ENCODE peak calls at places on chromosomes 5 and 9, in five cellular contexts. One of them, this sample, is unnamed.

GRCh38 chr5:103808464-103809106 is 246.0 kb upstream of the NUDT12 start:
- DNase-seq in GM23338: peak
- DNase-seq in AG04450: peak
- DNase-seq in IMR-90: peak
- DNase-seq in AG09309: peak
- DNase-seq in this sample: peak

GRCh38 chr5:139743804-139744203 is 51.8 kb upstream of the PSD2 start:
- DNase-seq in GM23338: no peak
- DNase-seq in AG04450: no peak
- DNase-seq in IMR-90: no peak
- DNase-seq in AG09309: no peak
- DNase-seq in this sample: no peak

GRCh38 chr9:97900738-97901565 is 21.3 kb downstream of the TRMO start:
- DNase-seq in GM23338: peak
- DNase-seq in AG04450: peak
- DNase-seq in IMR-90: peak
- DNase-seq in AG09309: no peak
- DNase-seq in this sample: peak

GRCh38 chr5:59067976-59068651 is 485.2 kb downstream of the RAB3C start:
- DNase-seq in GM23338: no peak
- DNase-seq in AG04450: no peak
- DNase-seq in IMR-90: peak
- DNase-seq in AG09309: no peak
- DNase-seq in this sample: no peak

GRCh38 chr9:80873861-80874260 is 815.5 kb downstream of the TLE1 start:
- DNase-seq in GM23338: no peak
- DNase-seq in AG04450: peak
- DNase-seq in IMR-90: peak
- DNase-seq in AG09309: peak
- DNase-seq in this sample: no peak

GRCh38 chr5:24633705-24634325 is 11.0 kb downstream of the CDH10 start:
- DNase-seq in GM23338: peak
- DNase-seq in AG04450: no peak
- DNase-seq in IMR-90: peak
- DNase-seq in AG09309: no peak
- DNase-seq in this sample: peak

GRCh38 chr5:179553006-179553405 is 2.7 kb downstream of the RUFY1 start:
- DNase-seq in GM23338: no peak
- DNase-seq in AG04450: no peak
- DNase-seq in IMR-90: no peak
- DNase-seq in AG09309: no peak
- DNase-seq in this sample: no peak

GRCh38 chr5:116157902-116158301 is 73.1 kb downstream of the COMMD10 start:
- DNase-seq in GM23338: no peak
- DNase-seq in AG04450: no peak
- DNase-seq in IMR-90: no peak
- DNase-seq in AG09309: no peak
- DNase-seq in this sample: no peak

GRCh38 chr5:44875661-44876250 is 67.0 kb downstream of the MRPS30 start:
- DNase-seq in GM23338: peak
- DNase-seq in AG04450: peak
- DNase-seq in IMR-90: peak
- DNase-seq in AG09309: no peak
- DNase-seq in this sample: peak

GRCh38 chr9:96078866-96079505 is 203.5 kb downstream of the ERCC6L2 start:
- DNase-seq in GM23338: no peak
- DNase-seq in AG04450: no peak
- DNase-seq in IMR-90: peak
- DNase-seq in AG09309: no peak
- DNase-seq in this sample: no peak

GRCh38 chr5:152092580-152092979 is 167.9 kb upstream of the GLRA1 start:
- DNase-seq in GM23338: no peak
- DNase-seq in AG04450: no peak
- DNase-seq in IMR-90: no peak
- DNase-seq in AG09309: no peak
- DNase-seq in this sample: no peak

GRCh38 chr5:154740957-154741356 is 14.2 kb upstream of the LARP1 start:
- DNase-seq in GM23338: no peak
- DNase-seq in AG04450: no peak
- DNase-seq in IMR-90: peak
- DNase-seq in AG09309: no peak
- DNase-seq in this sample: peak

GRCh38 chr9:134373269-134373668 is 47.0 kb downstream of the RXRA start:
- DNase-seq in GM23338: no peak
- DNase-seq in AG04450: no peak
- DNase-seq in IMR-90: no peak
- DNase-seq in AG09309: no peak
- DNase-seq in this sample: no peak

GRCh38 chr9:14362175-14362574 is 48.2 kb upstream of the NFIB start:
- DNase-seq in GM23338: no peak
- DNase-seq in AG04450: no peak
- DNase-seq in IMR-90: peak
- DNase-seq in AG09309: no peak
- DNase-seq in this sample: no peak

GRCh38 chr5:94702729-94703128 is 84.3 kb downstream of the SLF1 start:
- DNase-seq in GM23338: no peak
- DNase-seq in AG04450: no peak
- DNase-seq in IMR-90: no peak
- DNase-seq in AG09309: no peak
- DNase-seq in this sample: no peak

GRCh38 chr5:345404-346195 is 24.1 kb downstream of the AHRR start:
- DNase-seq in GM23338: peak
- DNase-seq in AG04450: no peak
- DNase-seq in IMR-90: no peak
- DNase-seq in AG09309: no peak
- DNase-seq in this sample: no peak

GRCh38 chr9:93009337-93010015 is 49.0 kb upstream of the SUSD3 start:
- DNase-seq in GM23338: no peak
- DNase-seq in AG04450: no peak
- DNase-seq in IMR-90: no peak
- DNase-seq in AG09309: no peak
- DNase-seq in this sample: no peak

GRCh38 chr9:4741365-4742031 is 496 bp upstream of the AK3 start:
- DNase-seq in GM23338: peak
- DNase-seq in AG04450: no peak
- DNase-seq in IMR-90: no peak
- DNase-seq in AG09309: no peak
- DNase-seq in this sample: no peak

GRCh38 chr9:3511537-3511936 is 14.3 kb downstream of the RFX3 start:
- DNase-seq in GM23338: no peak
- DNase-seq in AG04450: no peak
- DNase-seq in IMR-90: no peak
- DNase-seq in AG09309: no peak
- DNase-seq in this sample: no peak

GRCh38 chr5:1797109-1797800 is 2.4 kb downstream of the MRPL36 start:
- DNase-seq in GM23338: no peak
- DNase-seq in AG04450: no peak
- DNase-seq in IMR-90: no peak
- DNase-seq in AG09309: no peak
- DNase-seq in this sample: no peak

GRCh38 chr5:172502969-172503368 is 48.6 kb upstream of the SH3PXD2B start:
- DNase-seq in GM23338: peak
- DNase-seq in AG04450: no peak
- DNase-seq in IMR-90: no peak
- DNase-seq in AG09309: no peak
- DNase-seq in this sample: no peak

GRCh38 chr5:73448072-73448432 is 525 bp downstream of the FOXD1 start:
- DNase-seq in GM23338: peak
- DNase-seq in AG04450: no peak
- DNase-seq in IMR-90: no peak
- DNase-seq in AG09309: no peak
- DNase-seq in this sample: no peak

GRCh38 chr9:24118170-24118569 is 292.1 kb upstream of the ELAVL2 start:
- DNase-seq in GM23338: no peak
- DNase-seq in AG04450: no peak
- DNase-seq in IMR-90: no peak
- DNase-seq in AG09309: no peak
- DNase-seq in this sample: no peak

DNA sequence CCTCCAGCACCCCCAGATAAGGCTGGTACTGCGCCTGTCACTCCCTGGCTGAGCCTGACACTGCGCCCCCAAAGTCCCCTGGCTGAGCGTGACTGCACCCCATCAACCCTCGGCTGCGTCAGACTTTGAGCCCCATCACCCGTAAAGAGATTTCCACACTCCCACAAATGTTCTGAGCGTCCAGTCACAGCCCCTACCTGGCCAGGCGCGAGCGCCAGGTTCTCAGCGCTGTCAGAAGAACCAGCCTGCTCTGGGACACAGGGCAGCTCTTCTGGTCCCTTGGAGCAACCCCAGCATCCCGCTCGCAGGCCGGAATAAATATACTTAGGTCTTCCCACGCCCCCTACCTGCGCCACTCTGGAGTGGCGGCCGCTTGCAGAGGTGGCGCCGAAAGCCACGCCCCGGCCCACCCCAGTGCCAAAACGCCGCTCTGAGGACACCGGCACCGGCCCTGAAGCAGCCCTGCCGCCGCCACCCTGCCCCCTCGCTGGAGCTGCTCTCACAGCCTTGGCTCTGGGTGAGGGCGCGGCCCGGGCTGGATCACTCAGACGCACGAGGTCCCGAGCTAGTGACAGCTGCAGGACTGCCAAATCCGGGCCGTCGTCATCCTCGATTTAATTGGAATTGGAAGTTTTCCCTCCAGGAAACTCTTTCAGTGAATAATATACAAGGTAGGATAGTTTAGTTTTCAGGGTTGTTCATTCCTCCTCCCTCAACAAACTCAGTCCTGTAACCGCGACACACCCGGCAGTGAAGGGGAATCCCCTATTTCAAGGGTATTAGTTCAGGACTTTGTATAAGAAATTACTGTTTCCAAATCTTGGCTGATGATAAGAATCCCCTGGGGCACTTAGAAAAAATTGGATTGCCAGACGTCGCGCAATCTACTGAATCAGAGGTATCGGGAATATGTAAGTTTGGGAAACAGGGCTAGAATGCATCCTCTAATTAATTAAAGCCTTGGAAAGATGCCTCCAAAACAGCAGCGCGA is 1.2 kb upstream of the CEMIP2 start:
- DNase-seq in GM23338: peak
- DNase-seq in AG04450: no peak
- DNase-seq in IMR-90: no peak
- DNase-seq in AG09309: no peak
- DNase-seq in this sample: no peak
- TF ChIP-seq CTCF in GM23338: peak
- TF ChIP-seq CTCF in AG04450: no peak
- TF ChIP-seq CTCF in IMR-90: peak
- TF ChIP-seq CTCF in AG09309: peak
- TF ChIP-seq CTCF in this sample: peak

GRCh38 chr9:34980181-34980761 is 9.3 kb upstream of the DNAJB5 start:
- DNase-seq in GM23338: no peak
- DNase-seq in AG04450: no peak
- DNase-seq in IMR-90: no peak
- DNase-seq in AG09309: no peak
- DNase-seq in this sample: no peak

GRCh38 chr9:34971146-34971811 is 13.2 kb downstream of the PHF24 start:
- DNase-seq in GM23338: no peak
- DNase-seq in AG04450: no peak
- DNase-seq in IMR-90: no peak
- DNase-seq in AG09309: no peak
- DNase-seq in this sample: no peak

GRCh38 chr9:34976992-34977391 is 12.6 kb upstream of the DNAJB5 start:
- DNase-seq in GM23338: no peak
- DNase-seq in AG04450: no peak
- DNase-seq in IMR-90: no peak
- DNase-seq in AG09309: no peak
- DNase-seq in this sample: no peak

GRCh38 chr9:34976441-34976840 is 13.1 kb upstream of the DNAJB5 start:
- DNase-seq in GM23338: no peak
- DNase-seq in AG04450: no peak
- DNase-seq in IMR-90: no peak
- DNase-seq in AG09309: no peak
- DNase-seq in this sample: no peak

DNA sequence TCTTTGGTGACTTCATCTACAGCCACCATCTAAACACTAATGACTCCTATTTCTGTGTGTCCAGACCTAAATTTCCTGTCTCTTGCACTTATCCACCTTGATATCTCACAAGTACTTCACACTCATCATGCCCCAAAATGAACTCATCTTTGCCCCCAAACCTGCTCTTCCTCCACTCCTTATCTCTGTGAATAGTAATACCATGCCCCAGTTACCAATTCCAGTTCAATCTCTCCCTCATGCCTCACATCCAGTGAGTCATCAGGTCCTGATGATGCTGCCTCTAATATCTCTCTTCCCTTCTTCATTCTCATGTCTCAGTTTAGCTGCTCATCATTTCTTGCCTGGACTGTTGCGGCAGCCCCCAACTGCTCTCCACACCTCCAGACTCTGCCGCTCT is 14.9 kb upstream of the DNAJB5 start:
- DNase-seq in GM23338: no peak
- DNase-seq in AG04450: no peak
- DNase-seq in IMR-90: no peak
- DNase-seq in AG09309: no peak
- DNase-seq in this sample: no peak
- H3K4me3 ChIP-seq in GM23338: no peak
- H3K4me3 ChIP-seq in AG04450: no peak
- H3K4me3 ChIP-seq in IMR-90: no peak
- H3K4me3 ChIP-seq in AG09309: no peak
- H3K4me3 ChIP-seq in this sample: no peak

GRCh38 chr9:109203761-109204360 is 36.8 kb upstream of the FRRS1L start:
- DNase-seq in GM23338: no peak
- DNase-seq in AG04450: no peak
- DNase-seq in IMR-90: no peak
- DNase-seq in AG09309: no peak
- DNase-seq in this sample: peak

GRCh38 chr9:109194157-109194556 is 27.1 kb upstream of the FRRS1L start:
- DNase-seq in GM23338: no peak
- DNase-seq in AG04450: peak
- DNase-seq in IMR-90: peak
- DNase-seq in AG09309: no peak
- DNase-seq in this sample: no peak

GRCh38 chr9:109199676-109200075 is 32.6 kb upstream of the FRRS1L start:
- DNase-seq in GM23338: no peak
- DNase-seq in AG04450: no peak
- DNase-seq in IMR-90: no peak
- DNase-seq in AG09309: no peak
- DNase-seq in this sample: no peak

GRCh38 chr9:109198736-109199384 is 31.8 kb upstream of the FRRS1L start:
- DNase-seq in GM23338: peak
- DNase-seq in AG04450: no peak
- DNase-seq in IMR-90: no peak
- DNase-seq in AG09309: no peak
- DNase-seq in this sample: no peak
- TF ChIP-seq CTCF in GM23338: peak
- TF ChIP-seq CTCF in AG04450: no peak
- TF ChIP-seq CTCF in IMR-90: no peak
- TF ChIP-seq CTCF in AG09309: no peak
- TF ChIP-seq CTCF in this sample: no peak

DNA sequence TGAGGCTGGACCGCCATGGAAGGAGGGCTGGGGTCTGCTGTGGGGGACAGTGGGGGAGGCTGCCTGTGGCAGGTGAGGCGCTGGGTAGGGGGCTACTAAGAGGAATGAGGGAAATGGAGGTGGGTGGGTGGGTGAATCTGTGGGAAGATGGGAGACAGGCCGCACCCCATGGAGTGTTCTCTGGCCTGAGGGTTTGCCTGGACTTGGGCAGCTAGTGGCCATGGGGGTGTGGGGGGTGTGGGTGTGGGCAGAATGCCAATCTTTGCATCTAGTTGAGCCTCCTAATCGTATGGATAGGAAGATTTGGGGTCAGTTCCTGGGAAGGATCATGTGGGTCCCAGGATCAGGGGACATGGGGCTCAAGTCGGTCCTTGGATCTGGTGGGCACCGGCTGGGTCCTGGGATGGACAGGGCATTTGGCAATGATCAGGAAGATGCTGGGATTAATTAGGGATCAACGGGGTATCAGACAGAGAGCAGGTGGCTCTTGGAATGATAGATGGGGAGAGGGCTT is 518 bp downstream of the ZDHHC12 start:
- DNase-seq in GM23338: no peak
- DNase-seq in AG04450: no peak
- DNase-seq in IMR-90: no peak
- DNase-seq in AG09309: no peak
- DNase-seq in this sample: no peak
- H3K4me3 ChIP-seq in GM23338: peak
- H3K4me3 ChIP-seq in AG04450: peak
- H3K4me3 ChIP-seq in IMR-90: peak
- H3K4me3 ChIP-seq in AG09309: peak
- H3K4me3 ChIP-seq in this sample: peak